ENCODE peak calls at places on chromosomes 6 and 20, in seven cellular contexts. U, V, N, P, O, I and M are unnamed samples.

GRCh38 chr6:37187321-37188022 is 17.5 kb downstream of the PIM1 start:
- DNase-seq in I (no peak), N (no peak), O (no peak), V (no peak), U (no peak), P (no peak), M (no peak)

GRCh38 chr6:6685249-6685667 is 96.7 kb downstream of the LY86 start:
- DNase-seq in P (no peak), V (no peak), O (no peak), I (no peak), U (no peak), N (no peak), M (no peak)

GRCh38 chr6:259901-260508 is 32.3 kb upstream of the DUSP22 start:
- DNase-seq in N (no peak), P (no peak), V (no peak), I (no peak), U (no peak), O (no peak), M (no peak)

GRCh38 chr6:165641672-165642156 is 21.3 kb downstream of the PDE10A start:
- DNase-seq in N (no peak), U (no peak), V (no peak), O (no peak), P (no peak), I (peak), M (no peak)

GRCh38 chr6:97626586-97627441 is 343.8 kb upstream of the MMS22L start:
- DNase-seq in V (no peak), N (no peak), I (no peak), O (peak), U (no peak), P (peak), M (no peak)

GRCh38 chr6:18510644-18511033 is 123.5 kb downstream of the RNF144B start:
- DNase-seq in I (no peak), U (no peak), P (no peak), N (no peak), V (no peak), O (no peak), M (no peak)

GRCh38 chr6:37019065-37019450 is 13.6 kb downstream of the FGD2 start:
- DNase-seq in I (no peak), N (no peak), V (no peak), O (no peak), P (no peak), U (peak), M (no peak)

GRCh38 chr20:61909821-61910220 is 155.9 kb downstream of the TAF4 start:
- DNase-seq in I (no peak), N (no peak), P (no peak), V (no peak), O (no peak), U (no peak), M (no peak)

GRCh38 chr20:41140226-41141133 is 3.1 kb downstream of the PLCG1 start:
- DNase-seq in V (peak), U (no peak), P (no peak), O (no peak), I (no peak), N (no peak), M (no peak)

GRCh38 chr6:17892097-17892686 is 95.2 kb downstream of the KIF13A start:
- DNase-seq in N (no peak), P (no peak), V (no peak), O (no peak), I (no peak), U (no peak), M (no peak)

GRCh38 chr6:46411798-46412197 is 79.5 kb downstream of the RCAN2 start:
- DNase-seq in V (no peak), O (no peak), P (no peak), N (no peak), U (no peak), I (no peak), M (no peak)

GRCh38 chr20:44247676-44248419 is 740 bp downstream of the GDAP1L1 start:
- DNase-seq in N (peak), O (peak), U (peak), P (peak), I (peak), V (no peak), M (peak)

GRCh38 chr20:36241678-36242077 is 5.4 kb downstream of the AAR2 start:
- DNase-seq in O (no peak), U (no peak), I (no peak), V (no peak), N (no peak), P (no peak), M (no peak)

GRCh38 chr20:40990542-40991120 is 38.0 kb upstream of the TOP1 start:
- DNase-seq in I (peak), U (peak), N (peak), V (peak), O (peak), P (peak), M (peak)

GRCh38 chr6:108940741-108941140 is 92.5 kb downstream of the ARMC2 start:
- DNase-seq in V (no peak), O (no peak), N (no peak), U (no peak), I (no peak), P (no peak), M (no peak)

GRCh38 chr6:105483492-105483891 is 80.6 kb upstream of the PREP start:
- DNase-seq in O (peak), N (no peak), I (peak), V (no peak), P (peak), U (peak), M (peak)

GRCh38 chr6:11616200-11616611 is 78.7 kb downstream of the TMEM170B start:
- DNase-seq in O (peak), U (no peak), N (no peak), V (no peak), P (peak), I (no peak), M (peak)

GRCh38 chr6:148415511-148416286 is 73.1 kb downstream of the SASH1 start:
- DNase-seq in U (no peak), O (no peak), P (no peak), V (no peak), I (no peak), N (no peak), M (no peak)

GRCh38 chr6:148417045-148417444 is 74.4 kb downstream of the SASH1 start:
- DNase-seq in U (no peak), V (no peak), I (no peak), O (no peak), N (no peak), P (no peak), M (no peak)

GRCh38 chr6:148414836-148415235 is 72.2 kb downstream of the SASH1 start:
- DNase-seq in N (no peak), V (no peak), U (peak), O (peak), I (no peak), P (peak), M (peak)

GRCh38 chr6:148416309-148416965 is 73.8 kb downstream of the SASH1 start:
- DNase-seq in I (no peak), U (no peak), P (no peak), N (no peak), V (no peak), O (no peak), M (no peak)

DNA sequence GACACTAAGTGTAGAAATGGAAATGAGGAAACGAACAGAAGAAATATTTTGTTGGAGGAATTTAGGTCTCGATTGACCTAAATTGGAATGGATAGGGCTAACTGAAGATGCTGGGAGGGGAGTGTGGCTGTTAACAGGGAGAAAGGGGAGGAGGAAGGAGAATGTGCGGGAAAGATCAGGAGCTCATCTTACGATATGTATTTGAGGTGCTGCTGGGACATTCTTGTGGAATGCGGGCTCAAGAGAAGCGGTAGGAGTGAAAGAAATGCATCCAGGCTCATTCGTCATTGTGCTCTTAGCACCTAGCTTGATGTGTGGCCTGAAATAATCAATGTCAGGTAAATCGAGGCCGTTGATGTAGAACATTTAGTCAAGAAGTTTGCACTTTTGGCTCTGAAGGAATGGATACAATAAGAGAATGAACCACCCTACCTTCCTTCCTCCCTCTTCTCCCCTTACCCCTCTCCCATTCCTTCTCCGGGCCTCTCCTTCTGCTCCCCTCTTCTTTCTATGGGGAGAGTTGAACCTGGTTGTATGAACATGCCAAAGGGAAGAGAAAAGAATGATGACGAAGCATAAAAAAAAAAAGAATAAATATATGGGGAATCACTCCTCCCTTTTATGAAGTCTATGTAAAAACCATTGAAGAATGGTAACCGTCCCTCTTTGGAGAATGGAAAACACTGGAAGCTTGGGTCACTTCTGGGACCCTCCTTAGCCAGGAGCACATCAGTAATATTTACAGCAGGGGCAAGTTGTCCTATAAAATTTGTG is 70.9 kb downstream of the SASH1 start:
- DNase-seq in U (no peak), V (no peak), P (no peak), N (no peak), I (no peak), O (no peak), M (no peak)
- H3K4me3 ChIP-seq in U (no peak), V (no peak), P (no peak), N (no peak), I (no peak), O (no peak), M (no peak)

GRCh38 chr20:45470939-45471338 is 1.4 kb downstream of the WFDC2 start:
- DNase-seq in I (no peak), P (no peak), U (no peak), V (no peak), N (no peak), O (no peak), M (peak)

GRCh38 chr20:45467861-45468260 is 1.7 kb upstream of the WFDC2 start:
- DNase-seq in P (no peak), O (no peak), N (no peak), V (no peak), U (no peak), I (no peak), M (no peak)

GRCh38 chr20:45467172-45467571 is 2.4 kb upstream of the WFDC2 start:
- DNase-seq in O (no peak), N (no peak), P (no peak), U (no peak), V (no peak), I (no peak), M (no peak)

GRCh38 chr20:45470262-45470931 is 844 bp downstream of the WFDC2 start:
- DNase-seq in P (no peak), I (no peak), V (no peak), N (no peak), U (no peak), O (peak), M (peak)

GRCh38 chr20:45469336-45470261 is at the start of gene WFDC2:
- DNase-seq in U (no peak), N (no peak), P (no peak), O (no peak), V (no peak), I (no peak), M (no peak)
- H3K4me3 ChIP-seq in U (peak), N (peak), P (peak), O (peak), V (peak), I (peak), M (peak)

GRCh38 chr6:65998544-65998943 is 291.5 kb upstream of the EYS start:
- DNase-seq in P (no peak), V (no peak), N (no peak), O (no peak), U (no peak), I (no peak), M (no peak)

GRCh38 chr6:65999288-65999791 is 292.3 kb upstream of the EYS start:
- DNase-seq in I (no peak), V (peak), P (no peak), O (no peak), N (no peak), U (no peak), M (no peak)

DNA sequence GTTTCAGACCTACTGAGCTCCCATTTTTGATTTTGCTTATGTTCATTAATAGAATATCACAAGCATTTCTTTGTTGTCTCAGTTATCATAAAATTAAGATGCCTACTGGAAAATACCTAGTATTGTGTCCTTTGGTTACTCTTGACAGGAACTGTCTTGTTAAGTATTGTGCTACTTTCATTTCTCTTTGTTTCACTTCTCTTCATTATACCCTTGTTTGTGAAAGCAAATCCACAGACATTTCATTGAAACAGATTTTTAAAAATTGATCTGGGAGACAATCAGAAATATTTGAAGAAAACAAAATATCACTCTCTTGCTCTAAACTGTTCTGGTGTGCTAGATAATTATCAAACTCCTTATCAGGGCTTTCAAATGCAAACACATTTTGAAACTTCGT is 290.5 kb upstream of the EYS start:
- DNase-seq in V (no peak), O (no peak), I (no peak), U (no peak), P (no peak), N (no peak), M (no peak)
- H3K4me3 ChIP-seq in V (no peak), O (no peak), I (no peak), U (no peak), P (no peak), N (no peak), M (no peak)

GRCh38 chr6:30006170-30007131 is 54.6 kb upstream of the POLR1H start:
- DNase-seq in P (no peak), V (peak), U (no peak), N (peak), O (peak), I (no peak), M (no peak)

GRCh38 chr6:30005482-30005881 is 55.6 kb upstream of the POLR1H start:
- DNase-seq in U (no peak), V (no peak), P (no peak), O (no peak), I (no peak), N (no peak), M (no peak)

GRCh38 chr6:30002871-30003270 is 58.2 kb upstream of the POLR1H start:
- DNase-seq in I (no peak), N (no peak), P (peak), U (peak), O (no peak), V (no peak), M (peak)

GRCh38 chr6:30009113-30009512 is 52.0 kb upstream of the POLR1H start:
- DNase-seq in O (no peak), N (no peak), U (no peak), P (no peak), V (no peak), I (no peak), M (no peak)

GRCh38 chr6:30007132-30007764 is 53.8 kb upstream of the POLR1H start:
- DNase-seq in N (peak), V (peak), P (no peak), I (no peak), U (no peak), O (no peak), M (no peak)
- H3K4me3 ChIP-seq in N (peak), V (peak), P (no peak), I (no peak), U (peak), O (peak), M (no peak)

GRCh38 chr20:1774479-1774878 is 116.9 kb upstream of the SIRPG start:
- DNase-seq in O (no peak), V (no peak), P (no peak), N (no peak), U (no peak), I (no peak), M (no peak)

GRCh38 chr20:1779567-1779966 is 115.6 kb upstream of the SIRPA start:
- DNase-seq in O (no peak), P (no peak), I (no peak), N (no peak), V (no peak), U (no peak), M (no peak)

GRCh38 chr20:1776608-1777475 is 118.4 kb upstream of the SIRPA start:
- DNase-seq in V (peak), I (peak), U (peak), P (peak), O (peak), N (peak), M (peak)

GRCh38 chr20:1775117-1775516 is 117.5 kb upstream of the SIRPG start:
- DNase-seq in O (peak), N (no peak), V (no peak), P (peak), I (no peak), U (peak), M (peak)

GRCh38 chr20:1777476-1777820 is 117.8 kb upstream of the SIRPA start:
- DNase-seq in P (no peak), N (no peak), U (no peak), I (no peak), O (no peak), V (no peak), M (no peak)
- H3K4me3 ChIP-seq in P (no peak), N (peak), U (no peak), I (no peak), O (peak), V (peak), M (peak)

DNA sequence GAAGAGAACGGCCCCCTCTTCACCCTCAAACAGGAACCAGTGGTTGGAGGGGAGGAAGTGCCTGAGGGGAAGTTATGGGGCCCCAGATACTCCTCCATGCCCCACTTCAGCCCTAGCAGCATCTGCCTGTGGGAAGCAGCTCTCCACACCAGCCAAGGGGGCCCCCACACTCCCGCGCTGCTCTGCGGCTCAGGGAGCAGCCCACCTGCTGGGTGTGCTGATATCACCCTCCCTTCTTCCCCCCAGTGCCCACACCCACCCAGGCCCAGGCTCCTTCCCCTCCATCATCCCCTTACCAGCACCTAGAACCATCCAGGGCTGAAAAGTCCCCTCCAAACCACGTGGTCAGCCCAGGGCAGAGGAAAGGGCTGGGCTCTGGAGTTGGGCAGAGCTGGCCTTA is 519 bp downstream of the LST1 start:
- DNase-seq in V (no peak), O (no peak), P (no peak), N (no peak), U (no peak), I (no peak), M (no peak)
- H3K4me3 ChIP-seq in V (no peak), O (no peak), P (no peak), N (peak), U (no peak), I (no peak), M (no peak)

DNA sequence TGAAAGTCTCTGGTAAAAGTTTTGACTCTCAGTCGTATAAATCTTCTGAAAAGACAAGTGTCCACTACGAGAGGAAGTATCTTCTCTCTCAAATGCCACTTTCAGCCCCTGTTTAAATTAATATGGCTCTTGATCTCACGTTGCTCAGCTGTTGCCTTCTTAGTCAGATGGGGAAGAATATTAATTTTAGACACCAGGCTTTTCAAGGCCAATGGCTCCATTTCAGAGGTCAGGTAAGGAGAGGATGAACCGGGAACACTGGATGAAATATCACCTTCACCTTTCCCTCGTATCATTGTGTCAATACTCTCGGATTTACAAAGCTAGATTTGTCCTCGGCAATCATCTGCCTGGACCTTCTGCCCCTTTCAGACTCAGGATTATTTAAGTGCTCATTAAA is at the start of gene MYLK4:
- DNase-seq in N (no peak), I (no peak), O (no peak), V (no peak), U (no peak), P (no peak), M (no peak)
- H3K4me3 ChIP-seq in N (peak), I (no peak), O (peak), V (peak), U (no peak), P (no peak), M (no peak)

DNA sequence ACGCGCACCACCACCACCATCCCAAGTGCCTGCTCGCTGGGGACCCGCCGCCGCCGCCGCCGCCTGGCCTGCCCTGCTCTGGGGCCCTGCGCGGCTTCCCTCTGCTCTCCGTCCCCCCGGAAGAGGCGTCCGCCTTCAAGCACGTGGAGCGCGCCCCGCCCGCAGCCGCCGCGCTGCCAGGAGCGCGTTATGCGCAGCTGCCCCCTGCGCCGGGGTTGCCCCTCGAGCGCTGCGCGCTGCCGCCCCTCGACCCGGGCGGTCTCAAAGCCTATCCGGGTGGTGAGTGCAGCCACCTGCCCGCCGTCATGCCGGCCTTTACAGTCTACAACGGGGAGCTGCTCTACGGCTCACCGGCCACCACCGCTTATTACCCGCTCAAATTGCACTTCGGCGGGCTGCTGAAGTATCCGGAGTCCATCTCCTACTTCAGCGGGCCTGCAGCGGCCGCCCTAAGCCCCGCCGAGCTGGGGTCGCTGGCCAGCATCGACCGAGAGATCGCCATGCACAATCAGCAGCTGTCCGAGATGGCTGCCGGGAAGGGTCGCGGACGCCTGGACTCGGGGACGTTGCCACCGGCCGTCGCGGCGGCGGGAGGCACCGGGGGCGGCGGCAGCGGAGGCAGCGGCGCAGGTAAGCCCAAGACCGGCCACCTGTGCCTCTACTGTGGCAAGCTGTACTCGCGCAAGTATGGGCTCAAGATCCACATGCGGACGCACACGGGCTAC is 7.2 kb downstream of the PRDM13 start:
- DNase-seq in U (no peak), O (no peak), N (no peak), I (peak), P (no peak), V (no peak), M (no peak)
- H3K4me3 ChIP-seq in U (peak), O (peak), N (peak), I (peak), P (no peak), V (peak), M (no peak)

GRCh38 chr20:31862506-31862905 is 7.8 kb downstream of the DUSP15 start:
- DNase-seq in I (no peak), V (no peak), U (no peak), O (no peak), P (no peak), N (no peak), M (no peak)

GRCh38 chr20:31863296-31864085 is 6.8 kb downstream of the DUSP15 start:
- DNase-seq in U (no peak), O (no peak), V (no peak), I (no peak), N (no peak), P (no peak), M (no peak)

GRCh38 chr20:31861346-31862156 is 8.8 kb downstream of the DUSP15 start:
- DNase-seq in P (peak), I (peak), O (peak), U (peak), V (no peak), N (peak), M (peak)

GRCh38 chr20:31860431-31861345 is 9.6 kb downstream of the DUSP15 start:
- DNase-seq in I (peak), O (no peak), V (no peak), U (peak), P (no peak), N (no peak), M (peak)

GRCh38 chr20:31862157-31862470 is 8.2 kb downstream of the DUSP15 start:
- DNase-seq in O (no peak), P (no peak), U (no peak), N (no peak), V (no peak), I (no peak), M (no peak)
- H3K4me3 ChIP-seq in O (no peak), P (no peak), U (no peak), N (no peak), V (no peak), I (peak), M (no peak)